ENCODE peak calls at places on chromosomes 12 and 14, in five cellular contexts. One of them, this sample, is unnamed.

GRCh38 chr14:61406670-61407069 is 85.3 kb downstream of the PRKCH start:
- DNase-seq in fibroblast of lung: no peak
- DNase-seq in GM23338: no peak
- DNase-seq in astrocyte: no peak
- DNase-seq in esophagus squamous epithelium: no peak
- DNase-seq in this sample: no peak

GRCh38 chr14:42192659-42193425 is 586.2 kb downstream of the LRFN5 start:
- DNase-seq in fibroblast of lung: peak
- DNase-seq in GM23338: no peak
- DNase-seq in astrocyte: peak
- DNase-seq in esophagus squamous epithelium: no peak
- DNase-seq in this sample: no peak

GRCh38 chr12:2509137-2509536 is 285.6 kb upstream of the FKBP4 start:
- DNase-seq in fibroblast of lung: no peak
- DNase-seq in GM23338: no peak
- DNase-seq in astrocyte: no peak
- DNase-seq in esophagus squamous epithelium: no peak
- DNase-seq in this sample: no peak

GRCh38 chr14:73467800-73468199 is 9.5 kb upstream of the NUMB start:
- DNase-seq in fibroblast of lung: peak
- DNase-seq in GM23338: no peak
- DNase-seq in astrocyte: no peak
- DNase-seq in esophagus squamous epithelium: no peak
- DNase-seq in this sample: no peak

GRCh38 chr12:123089125-123089524 is 61.8 kb downstream of the PITPNM2 start:
- DNase-seq in fibroblast of lung: no peak
- DNase-seq in GM23338: no peak
- DNase-seq in astrocyte: no peak
- DNase-seq in esophagus squamous epithelium: no peak
- DNase-seq in this sample: no peak

GRCh38 chr12:71282020-71282419 is 124.2 kb upstream of the TSPAN8 start:
- DNase-seq in fibroblast of lung: no peak
- DNase-seq in GM23338: peak
- DNase-seq in astrocyte: no peak
- DNase-seq in esophagus squamous epithelium: no peak
- DNase-seq in this sample: no peak

GRCh38 chr12:28939427-28939826 is 209.7 kb upstream of the FAR2 start:
- DNase-seq in fibroblast of lung: no peak
- DNase-seq in GM23338: no peak
- DNase-seq in astrocyte: peak
- DNase-seq in esophagus squamous epithelium: no peak
- DNase-seq in this sample: no peak

GRCh38 chr14:71380271-71380670 is 473.0 kb downstream of the PCNX1 start:
- DNase-seq in fibroblast of lung: peak
- DNase-seq in GM23338: peak
- DNase-seq in astrocyte: peak
- DNase-seq in esophagus squamous epithelium: no peak
- DNase-seq in this sample: no peak

GRCh38 chr14:74202113-74202512 is 37.1 kb upstream of the VSX2 start:
- DNase-seq in fibroblast of lung: no peak
- DNase-seq in GM23338: no peak
- DNase-seq in astrocyte: no peak
- DNase-seq in esophagus squamous epithelium: no peak
- DNase-seq in this sample: no peak

GRCh38 chr14:52044791-52045522 is 23.9 kb downstream of the NID2 start:
- DNase-seq in fibroblast of lung: peak
- DNase-seq in GM23338: no peak
- DNase-seq in astrocyte: peak
- DNase-seq in esophagus squamous epithelium: no peak
- DNase-seq in this sample: no peak

GRCh38 chr14:45201908-45202307 is 51.1 kb downstream of the MIS18BP1 start:
- DNase-seq in fibroblast of lung: peak
- DNase-seq in GM23338: peak
- DNase-seq in astrocyte: peak
- DNase-seq in esophagus squamous epithelium: no peak
- DNase-seq in this sample: no peak

GRCh38 chr14:76168531-76168930 is 16.8 kb downstream of the GPATCH2L start:
- DNase-seq in fibroblast of lung: no peak
- DNase-seq in GM23338: no peak
- DNase-seq in astrocyte: peak
- DNase-seq in esophagus squamous epithelium: no peak
- DNase-seq in this sample: no peak

GRCh38 chr12:24387381-24387780 is 437.9 kb upstream of the SOX5 start:
- DNase-seq in fibroblast of lung: no peak
- DNase-seq in GM23338: no peak
- DNase-seq in astrocyte: no peak
- DNase-seq in esophagus squamous epithelium: no peak
- DNase-seq in this sample: no peak

GRCh38 chr14:105212541-105213305 is 31.6 kb upstream of the NUDT14 start:
- DNase-seq in fibroblast of lung: no peak
- DNase-seq in GM23338: no peak
- DNase-seq in astrocyte: no peak
- DNase-seq in esophagus squamous epithelium: no peak
- DNase-seq in this sample: no peak

GRCh38 chr12:124340080-124340900 is 45.4 kb downstream of the RFLNA start:
- DNase-seq in fibroblast of lung: no peak
- DNase-seq in GM23338: no peak
- DNase-seq in astrocyte: no peak
- DNase-seq in esophagus squamous epithelium: no peak
- DNase-seq in this sample: no peak

GRCh38 chr12:30694971-30695326 is 720 bp downstream of the IPO8 start:
- DNase-seq in fibroblast of lung: peak
- DNase-seq in GM23338: peak
- DNase-seq in astrocyte: peak
- DNase-seq in esophagus squamous epithelium: no peak
- DNase-seq in this sample: no peak

GRCh38 chr14:98093111-98093510 is 1178.9 kb downstream of the BCL11B start:
- DNase-seq in fibroblast of lung: no peak
- DNase-seq in GM23338: no peak
- DNase-seq in astrocyte: no peak
- DNase-seq in esophagus squamous epithelium: no peak
- DNase-seq in this sample: no peak

GRCh38 chr12:20125259-20125919 is 242.9 kb upstream of the PDE3A start:
- DNase-seq in fibroblast of lung: no peak
- DNase-seq in GM23338: no peak
- DNase-seq in astrocyte: peak
- DNase-seq in esophagus squamous epithelium: no peak
- DNase-seq in this sample: no peak

GRCh38 chr12:49264466-49264872 is 413 bp upstream of the TUBA1C start:
- DNase-seq in fibroblast of lung: no peak
- DNase-seq in GM23338: no peak
- DNase-seq in astrocyte: no peak
- DNase-seq in esophagus squamous epithelium: no peak
- DNase-seq in this sample: peak

GRCh38 chr14:31843361-31844091 is 233.6 kb upstream of the ARHGAP5 start:
- DNase-seq in fibroblast of lung: no peak
- DNase-seq in GM23338: no peak
- DNase-seq in astrocyte: peak
- DNase-seq in esophagus squamous epithelium: no peak
- DNase-seq in this sample: no peak

GRCh38 chr12:53751336-53752191 is at the start of gene CISTR:
- DNase-seq in fibroblast of lung: no peak
- DNase-seq in GM23338: peak
- DNase-seq in astrocyte: no peak
- DNase-seq in esophagus squamous epithelium: no peak
- DNase-seq in this sample: no peak

GRCh38 chr12:112686373-112686772 is 105.2 kb upstream of the RPH3A start:
- DNase-seq in fibroblast of lung: no peak
- DNase-seq in GM23338: no peak
- DNase-seq in astrocyte: no peak
- DNase-seq in esophagus squamous epithelium: no peak
- DNase-seq in this sample: no peak

GRCh38 chr12:29066061-29066588 is 83.0 kb upstream of the FAR2 start:
- DNase-seq in fibroblast of lung: peak
- DNase-seq in GM23338: no peak
- DNase-seq in astrocyte: peak
- DNase-seq in esophagus squamous epithelium: no peak
- DNase-seq in this sample: no peak

GRCh38 chr12:93763746-93764147 is 86.6 kb downstream of the CRADD start:
- DNase-seq in fibroblast of lung: no peak
- DNase-seq in GM23338: peak
- DNase-seq in astrocyte: no peak
- DNase-seq in esophagus squamous epithelium: no peak
- DNase-seq in this sample: no peak
- TF ChIP-seq CTCF in fibroblast of lung: no peak
- TF ChIP-seq CTCF in GM23338: peak
- TF ChIP-seq CTCF in astrocyte: peak
- TF ChIP-seq CTCF in esophagus squamous epithelium: peak
- TF ChIP-seq CTCF in this sample: no peak

GRCh38 chr14:99213603-99214002 is 58.4 kb downstream of the BCL11B start:
- DNase-seq in fibroblast of lung: no peak
- DNase-seq in GM23338: no peak
- DNase-seq in astrocyte: no peak
- DNase-seq in esophagus squamous epithelium: no peak
- DNase-seq in this sample: no peak
- H3K4me3 ChIP-seq in fibroblast of lung: no peak
- H3K4me3 ChIP-seq in GM23338: no peak
- H3K4me3 ChIP-seq in astrocyte: no peak
- H3K4me3 ChIP-seq in esophagus squamous epithelium: no peak
- H3K4me3 ChIP-seq in this sample: no peak

GRCh38 chr12:12212769-12213168 is 54.1 kb downstream of the LRP6 start:
- DNase-seq in fibroblast of lung: no peak
- DNase-seq in GM23338: no peak
- DNase-seq in astrocyte: no peak
- DNase-seq in esophagus squamous epithelium: no peak
- DNase-seq in this sample: no peak
- TF ChIP-seq CTCF in fibroblast of lung: no peak
- TF ChIP-seq CTCF in GM23338: no peak
- TF ChIP-seq CTCF in astrocyte: no peak
- TF ChIP-seq CTCF in esophagus squamous epithelium: no peak
- TF ChIP-seq CTCF in this sample: no peak

DNA sequence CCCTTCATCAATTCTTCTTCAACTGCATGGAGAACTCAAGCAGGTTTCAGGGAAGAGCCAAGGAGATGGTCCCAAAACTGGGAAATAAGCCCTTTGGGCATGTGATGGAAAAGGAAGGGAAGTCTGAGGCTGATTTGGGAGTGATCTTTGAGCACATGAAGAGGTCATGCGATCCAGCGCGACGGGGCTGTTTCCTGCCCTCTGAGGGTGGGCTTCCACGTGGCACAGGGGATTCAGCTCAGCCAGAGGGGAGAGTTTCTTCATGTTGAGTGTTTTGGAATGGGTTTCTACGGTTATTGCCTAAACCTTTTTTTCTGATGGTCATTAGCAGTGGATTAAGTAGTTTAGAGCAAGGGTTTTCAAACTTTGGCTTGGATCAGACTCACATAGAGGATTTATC is 30.2 kb downstream of the GPR68 start:
- DNase-seq in fibroblast of lung: no peak
- DNase-seq in GM23338: no peak
- DNase-seq in astrocyte: no peak
- DNase-seq in esophagus squamous epithelium: no peak
- DNase-seq in this sample: no peak
- H3K4me3 ChIP-seq in fibroblast of lung: no peak
- H3K4me3 ChIP-seq in GM23338: no peak
- H3K4me3 ChIP-seq in astrocyte: no peak
- H3K4me3 ChIP-seq in esophagus squamous epithelium: no peak
- H3K4me3 ChIP-seq in this sample: no peak